ENCODE peak calls at places on chromosomes 5 and 9, in ten cellular contexts. One of them, this sample, is unnamed.

GRCh38 chr5:106880656-106881055 is 790.1 kb downstream of the EFNA5 start:
- DNase-seq in sigmoid colon: no peak
- DNase-seq in stomach: no peak
- DNase-seq in A549: no peak
- DNase-seq in Peyer's patch: no peak
- DNase-seq in adrenal gland: no peak
- DNase-seq in ovary: no peak
- DNase-seq in body of pancreas: no peak
- DNase-seq in K562: no peak
- DNase-seq in esophagus muscularis mucosa: no peak
- DNase-seq in this sample: no peak

GRCh38 chr9:19640023-19640422 is 148.8 kb downstream of the SLC24A2 start:
- DNase-seq in A549: no peak
- DNase-seq in Peyer's patch: no peak
- DNase-seq in body of pancreas: no peak
- DNase-seq in K562: no peak
- DNase-seq in adrenal gland: no peak
- DNase-seq in ovary: no peak
- DNase-seq in esophagus muscularis mucosa: no peak
- DNase-seq in stomach: no peak
- DNase-seq in sigmoid colon: no peak
- DNase-seq in this sample: no peak

GRCh38 chr5:56279291-56279690 is 46.2 kb upstream of the ANKRD55 start:
- DNase-seq in stomach: no peak
- DNase-seq in body of pancreas: no peak
- DNase-seq in adrenal gland: no peak
- DNase-seq in esophagus muscularis mucosa: no peak
- DNase-seq in Peyer's patch: no peak
- DNase-seq in K562: no peak
- DNase-seq in sigmoid colon: no peak
- DNase-seq in ovary: no peak
- DNase-seq in A549: no peak
- DNase-seq in this sample: no peak

GRCh38 chr9:76651114-76651697 is 113.0 kb upstream of the PCA3 start:
- DNase-seq in esophagus muscularis mucosa: no peak
- DNase-seq in stomach: no peak
- DNase-seq in body of pancreas: no peak
- DNase-seq in Peyer's patch: no peak
- DNase-seq in K562: no peak
- DNase-seq in ovary: no peak
- DNase-seq in sigmoid colon: no peak
- DNase-seq in adrenal gland: no peak
- DNase-seq in A549: no peak
- DNase-seq in this sample: no peak

GRCh38 chr5:62649025-62649424 is 70.4 kb downstream of the LRRC70 start:
- DNase-seq in Peyer's patch: no peak
- DNase-seq in body of pancreas: no peak
- DNase-seq in sigmoid colon: no peak
- DNase-seq in ovary: no peak
- DNase-seq in K562: no peak
- DNase-seq in A549: no peak
- DNase-seq in stomach: no peak
- DNase-seq in adrenal gland: no peak
- DNase-seq in esophagus muscularis mucosa: peak
- DNase-seq in this sample: no peak

GRCh38 chr5:137828664-137829063 is 39.0 kb upstream of the MYOT start:
- DNase-seq in ovary: no peak
- DNase-seq in A549: no peak
- DNase-seq in adrenal gland: no peak
- DNase-seq in sigmoid colon: no peak
- DNase-seq in esophagus muscularis mucosa: no peak
- DNase-seq in K562: no peak
- DNase-seq in body of pancreas: no peak
- DNase-seq in stomach: no peak
- DNase-seq in Peyer's patch: no peak
- DNase-seq in this sample: no peak

GRCh38 chr5:172444110-172444510 is 10.2 kb downstream of the SH3PXD2B start:
- DNase-seq in body of pancreas: peak
- DNase-seq in stomach: no peak
- DNase-seq in A549: no peak
- DNase-seq in esophagus muscularis mucosa: no peak
- DNase-seq in ovary: peak
- DNase-seq in Peyer's patch: no peak
- DNase-seq in K562: no peak
- DNase-seq in adrenal gland: peak
- DNase-seq in sigmoid colon: no peak
- DNase-seq in this sample: no peak

GRCh38 chr9:108534741-108535140 is 321.0 kb downstream of the ACTL7B start:
- DNase-seq in body of pancreas: no peak
- DNase-seq in esophagus muscularis mucosa: no peak
- DNase-seq in K562: no peak
- DNase-seq in sigmoid colon: no peak
- DNase-seq in ovary: no peak
- DNase-seq in A549: no peak
- DNase-seq in stomach: no peak
- DNase-seq in Peyer's patch: no peak
- DNase-seq in adrenal gland: no peak
- DNase-seq in this sample: peak

GRCh38 chr9:126722252-126722921 is 82.5 kb upstream of the ZBTB43 start:
- DNase-seq in stomach: peak
- DNase-seq in Peyer's patch: peak
- DNase-seq in body of pancreas: peak
- DNase-seq in sigmoid colon: peak
- DNase-seq in K562: peak
- DNase-seq in adrenal gland: peak
- DNase-seq in esophagus muscularis mucosa: peak
- DNase-seq in ovary: peak
- DNase-seq in A549: peak
- DNase-seq in this sample: peak
- TF ChIP-seq POLR2A in stomach: no peak
- TF ChIP-seq POLR2A in Peyer's patch: no peak
- TF ChIP-seq POLR2A in body of pancreas: no peak
- TF ChIP-seq POLR2A in sigmoid colon: no peak
- TF ChIP-seq POLR2A in K562: no peak
- TF ChIP-seq POLR2A in adrenal gland: no peak
- TF ChIP-seq POLR2A in esophagus muscularis mucosa: no peak
- TF ChIP-seq POLR2A in ovary: no peak
- TF ChIP-seq POLR2A in A549: no peak
- TF ChIP-seq POLR2A in this sample: no peak

DNA sequence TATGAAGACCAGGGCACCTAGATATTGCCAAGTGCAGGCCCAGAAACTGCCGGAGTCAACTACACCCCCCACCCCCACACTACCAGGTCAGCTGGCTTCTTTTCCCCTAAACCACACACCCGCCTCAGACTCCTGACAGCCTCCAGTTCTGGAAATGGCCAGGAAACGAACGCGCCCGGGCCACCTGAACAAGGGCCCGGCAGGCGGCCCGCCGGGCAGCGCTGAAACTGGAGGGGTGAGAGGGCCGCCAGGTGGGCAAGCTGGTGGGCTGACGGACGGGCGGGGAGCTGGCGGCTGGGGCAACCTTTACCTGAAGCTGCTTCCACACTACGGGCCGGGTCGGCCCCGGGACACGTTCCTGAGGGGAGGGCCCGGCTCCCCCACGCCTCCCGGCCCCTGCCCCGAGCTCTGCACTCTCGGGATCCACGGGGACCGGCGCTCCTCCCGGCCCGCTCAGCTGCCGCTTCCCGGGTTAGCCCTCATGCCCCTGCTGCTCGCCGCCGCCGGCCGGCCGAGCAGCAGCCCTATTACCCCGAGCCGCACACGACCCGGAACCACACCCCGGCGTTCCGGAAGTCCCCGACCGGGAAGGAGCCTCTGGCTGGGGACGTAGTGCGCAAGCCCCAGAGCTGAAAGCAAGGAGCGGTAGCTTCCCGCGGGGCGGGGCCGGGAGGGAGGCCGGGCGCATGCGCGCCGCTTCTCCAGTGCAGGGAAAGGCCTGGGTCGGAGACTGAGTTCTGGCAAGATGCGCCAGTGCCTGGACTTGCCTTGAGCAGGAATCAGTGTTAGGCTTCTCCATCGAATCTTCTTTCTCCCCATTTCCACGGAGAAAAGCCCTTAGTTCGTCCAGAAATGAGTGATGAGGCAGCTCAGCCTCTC is at the start of gene MAPKAP1:
- DNase-seq in ovary: peak
- DNase-seq in sigmoid colon: peak
- DNase-seq in A549: peak
- DNase-seq in Peyer's patch: peak
- DNase-seq in K562: peak
- DNase-seq in adrenal gland: peak
- DNase-seq in body of pancreas: peak
- DNase-seq in stomach: peak
- DNase-seq in esophagus muscularis mucosa: peak
- DNase-seq in this sample: peak
- TF ChIP-seq POLR2A in ovary: peak
- TF ChIP-seq POLR2A in sigmoid colon: peak
- TF ChIP-seq POLR2A in A549: peak
- TF ChIP-seq POLR2A in Peyer's patch: peak
- TF ChIP-seq POLR2A in K562: peak
- TF ChIP-seq POLR2A in adrenal gland: peak
- TF ChIP-seq POLR2A in body of pancreas: peak
- TF ChIP-seq POLR2A in stomach: no peak
- TF ChIP-seq POLR2A in esophagus muscularis mucosa: no peak
- TF ChIP-seq POLR2A in this sample: peak

GRCh38 chr5:134001938-134002731 is 2.6 kb downstream of the VDAC1 start:
- DNase-seq in body of pancreas: no peak
- DNase-seq in sigmoid colon: no peak
- DNase-seq in Peyer's patch: no peak
- DNase-seq in K562: no peak
- DNase-seq in A549: no peak
- DNase-seq in esophagus muscularis mucosa: no peak
- DNase-seq in stomach: no peak
- DNase-seq in adrenal gland: no peak
- DNase-seq in ovary: no peak
- DNase-seq in this sample: no peak

GRCh38 chr5:134005415-134006118 is 792 bp upstream of the VDAC1 start:
- DNase-seq in adrenal gland: peak
- DNase-seq in A549: peak
- DNase-seq in ovary: peak
- DNase-seq in esophagus muscularis mucosa: no peak
- DNase-seq in stomach: peak
- DNase-seq in body of pancreas: no peak
- DNase-seq in K562: peak
- DNase-seq in sigmoid colon: peak
- DNase-seq in Peyer's patch: no peak
- DNase-seq in this sample: no peak

GRCh38 chr5:134003064-134003956 is 1.5 kb downstream of the VDAC1 start:
- DNase-seq in adrenal gland: no peak
- DNase-seq in A549: no peak
- DNase-seq in esophagus muscularis mucosa: no peak
- DNase-seq in ovary: peak
- DNase-seq in Peyer's patch: no peak
- DNase-seq in sigmoid colon: no peak
- DNase-seq in body of pancreas: no peak
- DNase-seq in K562: peak
- DNase-seq in stomach: no peak
- DNase-seq in this sample: no peak

GRCh38 chr5:134004626-134005414 is at the start of gene VDAC1:
- DNase-seq in ovary: peak
- DNase-seq in esophagus muscularis mucosa: peak
- DNase-seq in adrenal gland: peak
- DNase-seq in body of pancreas: peak
- DNase-seq in A549: peak
- DNase-seq in sigmoid colon: peak
- DNase-seq in stomach: peak
- DNase-seq in K562: peak
- DNase-seq in Peyer's patch: peak
- DNase-seq in this sample: peak

DNA sequence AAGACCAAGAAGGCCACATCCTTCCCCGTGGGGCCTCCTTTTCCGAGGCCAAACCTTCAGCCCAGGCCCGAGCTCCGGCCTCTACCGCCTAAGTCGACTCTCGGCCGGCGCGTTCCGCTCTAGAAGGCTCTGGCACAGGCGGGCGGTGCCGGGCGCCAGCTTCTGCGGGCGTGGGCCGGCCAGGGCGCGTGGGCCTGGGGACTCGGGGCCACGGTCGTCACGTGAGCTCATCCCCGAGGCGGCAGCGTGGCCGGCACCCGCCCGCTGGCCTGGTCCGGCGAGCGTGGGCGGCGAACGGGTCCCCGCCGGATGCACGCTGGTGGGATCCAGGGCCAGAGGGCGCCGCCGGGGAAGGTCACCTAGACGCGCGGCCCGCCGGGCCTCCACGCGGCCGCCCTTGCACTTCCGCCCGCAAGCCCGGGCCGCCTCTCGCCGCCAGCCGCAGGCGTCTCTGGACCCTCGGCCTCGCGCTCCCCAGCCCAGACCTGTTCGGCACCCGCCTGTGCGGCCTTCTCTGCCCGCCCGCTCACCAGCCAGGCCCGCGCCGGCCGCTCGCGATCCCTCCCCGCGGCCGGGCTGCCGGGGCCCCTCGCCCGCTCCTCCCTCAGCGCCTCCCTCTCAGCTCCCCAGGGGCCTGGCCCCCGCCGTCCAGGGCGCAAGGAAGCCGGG is 684 bp downstream of the VDAC1 start:
- DNase-seq in esophagus muscularis mucosa: no peak
- DNase-seq in sigmoid colon: peak
- DNase-seq in A549: no peak
- DNase-seq in stomach: peak
- DNase-seq in Peyer's patch: peak
- DNase-seq in adrenal gland: peak
- DNase-seq in ovary: peak
- DNase-seq in K562: peak
- DNase-seq in body of pancreas: peak
- DNase-seq in this sample: no peak
- TF ChIP-seq POLR2A in esophagus muscularis mucosa: no peak
- TF ChIP-seq POLR2A in sigmoid colon: no peak
- TF ChIP-seq POLR2A in A549: no peak
- TF ChIP-seq POLR2A in stomach: no peak
- TF ChIP-seq POLR2A in Peyer's patch: no peak
- TF ChIP-seq POLR2A in adrenal gland: no peak
- TF ChIP-seq POLR2A in ovary: no peak
- TF ChIP-seq POLR2A in K562: peak
- TF ChIP-seq POLR2A in body of pancreas: no peak
- TF ChIP-seq POLR2A in this sample: peak

DNA sequence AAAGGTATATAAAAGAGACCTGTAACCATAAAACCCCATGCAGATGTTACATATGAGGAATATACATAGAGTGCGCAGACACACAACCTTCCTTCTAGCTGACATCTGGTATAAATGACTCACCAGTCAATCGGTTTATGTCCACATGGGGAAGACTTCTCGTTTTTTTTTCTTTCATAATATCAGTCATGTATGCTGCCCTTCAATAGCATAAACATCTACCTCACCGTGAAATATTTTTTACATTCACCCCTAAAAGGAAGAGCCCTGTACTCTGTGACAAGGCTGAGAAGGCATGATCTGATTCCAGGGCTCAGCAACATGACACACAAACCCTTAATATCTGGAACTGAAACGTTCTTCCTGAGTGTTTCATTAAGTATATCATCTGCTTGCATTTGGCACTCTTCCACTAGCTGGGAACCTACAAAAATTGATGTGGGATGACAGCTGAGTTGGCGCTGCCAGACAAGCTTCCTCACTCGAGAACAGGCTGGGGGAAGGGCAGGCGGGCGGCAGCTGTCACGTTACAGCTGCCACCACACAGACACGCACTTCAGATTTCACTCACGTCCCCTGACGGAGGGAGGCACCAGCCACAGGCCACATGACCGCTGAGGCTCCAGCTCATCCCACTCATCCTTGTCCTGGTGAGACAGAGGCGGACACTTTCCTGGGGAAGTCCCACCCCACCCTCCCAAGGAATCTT is 74.2 kb downstream of the SHB start:
- DNase-seq in Peyer's patch: no peak
- DNase-seq in sigmoid colon: peak
- DNase-seq in ovary: no peak
- DNase-seq in K562: no peak
- DNase-seq in adrenal gland: peak
- DNase-seq in body of pancreas: peak
- DNase-seq in stomach: peak
- DNase-seq in A549: no peak
- DNase-seq in esophagus muscularis mucosa: peak
- DNase-seq in this sample: no peak
- TF ChIP-seq POLR2A in Peyer's patch: no peak
- TF ChIP-seq POLR2A in sigmoid colon: no peak
- TF ChIP-seq POLR2A in ovary: no peak
- TF ChIP-seq POLR2A in K562: no peak
- TF ChIP-seq POLR2A in adrenal gland: no peak
- TF ChIP-seq POLR2A in body of pancreas: no peak
- TF ChIP-seq POLR2A in stomach: no peak
- TF ChIP-seq POLR2A in A549: no peak
- TF ChIP-seq POLR2A in esophagus muscularis mucosa: no peak
- TF ChIP-seq POLR2A in this sample: no peak

This sample was measured in H54.